ENCODE peak calls at places on chromosomes 11 and 22, in four cellular contexts. K, S, J and X are unnamed samples.

GRCh38 chr11:10709299-10710086 is 15.9 kb upstream of the IRAG1 start:
- DNase-seq in K (no peak), S (no peak), J (no peak), X (no peak)

GRCh38 chr11:12695221-12695794 is 21.1 kb downstream of the TEAD1 start:
- DNase-seq in K (no peak), S (no peak), J (no peak), X (no peak)

GRCh38 chr22:23065069-23065451 is 5.3 kb upstream of the GNAZ start:
- DNase-seq in K (no peak), S (no peak), J (no peak), X (no peak)

GRCh38 chr11:114060402-114061052 is 1.0 kb downstream of the ZBTB16 start:
- DNase-seq in K (peak), S (no peak), J (no peak), X (no peak)

GRCh38 chr22:50447576-50448551 is 27.0 kb downstream of the SBF1 start:
- DNase-seq in K (no peak), S (no peak), J (no peak), X (no peak)

GRCh38 chr11:67605231-67606011 is 1.3 kb upstream of the NDUFV1 start:
- DNase-seq in K (no peak), S (no peak), J (no peak), X (no peak)

GRCh38 chr22:49521787-49522224 is 305.9 kb downstream of the BRD1 start:
- DNase-seq in K (no peak), S (no peak), J (no peak), X (no peak)

GRCh38 chr11:3145206-3145520 is 19.9 kb downstream of the OSBPL5 start:
- DNase-seq in K (no peak), S (no peak), J (no peak), X (no peak)

GRCh38 chr11:29511394-29511793 is 505.4 kb downstream of the KCNA4 start:
- DNase-seq in K (no peak), S (no peak), J (no peak), X (no peak)

GRCh38 chr11:34653851-34654490 is 33.1 kb downstream of the EHF start:
- DNase-seq in K (no peak), S (no peak), J (peak), X (no peak)

GRCh38 chr11:64180871-64181270 is 5.1 kb upstream of the STIP1 start:
- DNase-seq in K (no peak), S (no peak), J (no peak), X (no peak)

GRCh38 chr11:12085371-12086251 is 24.8 kb upstream of the MICAL2 start:
- DNase-seq in K (no peak), S (no peak), J (no peak), X (no peak)

GRCh38 chr11:14179126-14179820 is 179.7 kb downstream of the RRAS2 start:
- DNase-seq in K (no peak), S (no peak), J (peak), X (no peak)

GRCh38 chr22:19963863-19964642 is 22.4 kb upstream of the TXNRD2 start:
- DNase-seq in K (no peak), S (no peak), J (no peak), X (no peak)

GRCh38 chr11:34316347-34317037 is 41.3 kb downstream of the ABTB2 start:
- DNase-seq in K (no peak), S (no peak), J (no peak), X (no peak)

GRCh38 chr11:70569173-70569890 is 171.0 kb downstream of the CTTN start:
- DNase-seq in K (no peak), S (no peak), J (no peak), X (no peak)

GRCh38 chr11:67318239-67318555 is 14.9 kb downstream of the SSH3 start:
- DNase-seq in K (no peak), S (no peak), J (no peak), X (no peak)

GRCh38 chr11:117328414-117329010 is 858 bp downstream of the CEP164 start:
- DNase-seq in K (no peak), S (peak), J (no peak), X (no peak)

GRCh38 chr22:36021649-36022048 is 7.0 kb downstream of the RBFOX2 start:
- DNase-seq in K (no peak), S (no peak), J (no peak), X (no peak)

GRCh38 chr11:132022718-132023117 is 652.3 kb downstream of the NTM start:
- DNase-seq in K (no peak), S (no peak), J (no peak), X (no peak)

GRCh38 chr11:22234743-22235142 is 41.9 kb downstream of the ANO5 start:
- DNase-seq in K (peak), S (no peak), J (no peak), X (no peak)

GRCh38 chr11:94312339-94312738 is 8.0 kb downstream of the IZUMO1R start:
- DNase-seq in K (no peak), S (no peak), J (no peak), X (no peak)

GRCh38 chr11:112279901-112280267 is 19.2 kb upstream of the PLET1 start:
- DNase-seq in K (peak), S (peak), J (no peak), X (no peak)

GRCh38 chr22:38172016-38172431 is 9.6 kb downstream of the PLA2G6 start:
- DNase-seq in K (no peak), S (no peak), J (no peak), X (no peak)

GRCh38 chr11:57001674-57002401 is 13.1 kb downstream of the OR5AK2 start:
- DNase-seq in K (peak), S (no peak), J (no peak), X (no peak)

GRCh38 chr22:34808618-34809017 is 257.3 kb upstream of the ISX start:
- DNase-seq in K (peak), S (no peak), J (no peak), X (no peak)

GRCh38 chr11:63958013-63958412 is 16.4 kb upstream of the COX8A start:
- DNase-seq in K (no peak), S (no peak), J (no peak), X (no peak)

GRCh38 chr11:35747638-35748037 is 85.1 kb downstream of the TRIM44 start:
- DNase-seq in K (peak), S (no peak), J (no peak), X (no peak)

GRCh38 chr11:71563401-71563800 is 2.0 kb upstream of the KRTAP5-10 start:
- DNase-seq in K (peak), S (peak), J (no peak), X (no peak)

GRCh38 chr11:69060005-69060404 is 11.3 kb downstream of the TPCN2 start:
- DNase-seq in K (no peak), S (no peak), J (no peak), X (no peak)

GRCh38 chr11:113549061-113549460 is 73.9 kb upstream of the DRD2 start:
- DNase-seq in K (no peak), S (no peak), J (no peak), X (no peak)

GRCh38 chr11:70297341-70297740 is 26.9 kb downstream of the PPFIA1 start:
- DNase-seq in K (no peak), S (no peak), J (no peak), X (no peak)

GRCh38 chr11:112837162-112837826 is 123.9 kb upstream of the NCAM1 start:
- DNase-seq in K (peak), S (peak), J (no peak), X (no peak)

DNA sequence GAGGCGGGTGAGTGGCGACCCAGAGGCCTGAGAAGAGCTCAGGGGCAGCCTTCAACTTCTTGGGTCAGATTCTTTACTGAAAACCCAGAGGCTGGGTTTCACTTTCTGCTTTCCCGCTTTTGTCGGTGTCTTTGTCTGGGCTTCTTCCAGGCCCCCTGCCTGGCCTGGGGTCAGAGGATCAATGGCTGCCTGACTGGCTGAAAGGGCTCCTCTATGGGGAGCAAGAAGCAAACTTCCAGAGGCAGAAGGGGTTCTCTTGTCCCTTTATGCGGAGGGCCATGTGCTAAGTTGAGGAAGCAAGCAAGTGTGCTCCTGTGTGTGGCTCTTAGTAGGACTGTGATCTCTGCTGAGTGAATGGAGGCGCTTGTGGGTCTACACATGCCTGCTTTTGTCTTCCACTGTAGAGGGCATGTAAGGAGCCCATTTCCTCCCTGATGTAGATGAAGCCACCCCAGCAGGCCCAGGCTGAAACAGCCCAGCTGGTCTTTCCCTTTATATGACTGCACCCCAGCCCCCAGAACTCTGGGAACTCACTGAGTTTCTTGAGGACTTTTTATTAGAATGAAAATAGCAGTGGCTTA is 1.0 kb upstream of the PKNOX2 start:
- DNase-seq in K (peak), S (no peak), J (no peak), X (no peak)
- H3K4me3 ChIP-seq in K (peak), S (no peak), J (no peak), X (no peak)

DNA sequence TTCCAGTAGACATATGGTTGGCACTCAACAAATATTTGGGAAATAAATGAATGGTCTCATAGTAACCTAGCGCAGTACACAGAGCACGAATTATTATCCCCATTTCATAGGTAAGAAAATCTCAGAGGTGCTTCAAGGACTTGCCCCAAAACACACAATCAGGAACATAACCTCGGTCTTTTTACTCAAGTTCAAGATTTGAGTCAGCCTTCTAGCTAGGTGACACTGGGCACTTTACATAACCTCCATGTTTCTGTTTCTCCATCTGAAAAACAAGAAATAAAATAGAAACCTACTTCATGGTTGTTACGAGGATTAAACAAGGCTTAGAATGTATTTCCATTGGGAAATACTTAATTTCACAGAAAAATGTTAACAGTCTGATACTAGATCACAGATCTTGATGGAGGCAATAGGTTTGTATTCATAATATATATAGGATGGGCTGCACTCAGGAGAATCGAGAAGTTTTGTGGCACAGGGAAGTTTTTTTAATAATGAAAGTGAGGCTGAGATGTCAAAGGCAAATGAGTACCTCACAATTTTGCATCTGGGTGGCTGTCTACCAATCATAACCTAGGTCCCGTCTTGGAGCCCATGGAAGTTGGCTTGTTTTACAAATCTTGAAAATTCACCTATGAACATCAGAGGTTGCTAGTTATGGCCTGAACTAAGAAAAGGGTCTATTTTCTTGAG is 147.4 kb upstream of the ZC3H12C start:
- DNase-seq in K (no peak), S (peak), J (no peak), X (peak)
- H3K4me3 ChIP-seq in K (no peak), S (peak), J (no peak), X (peak)

GRCh38 chr22:41563051-41563711 is 2.4 kb downstream of the CSDC2 start:
- DNase-seq in K (peak), S (no peak), J (peak), X (no peak)

GRCh38 chr22:41560095-41560487 is 719 bp upstream of the CSDC2 start:
- DNase-seq in K (no peak), S (no peak), J (no peak), X (no peak)

GRCh38 chr22:41562461-41562860 is 1.7 kb downstream of the CSDC2 start:
- DNase-seq in K (no peak), S (no peak), J (no peak), X (no peak)

GRCh38 chr22:41561335-41561734 is 525 bp downstream of the CSDC2 start:
- DNase-seq in K (peak), S (no peak), J (no peak), X (no peak)

GRCh38 chr22:41561788-41562187 is 978 bp downstream of the CSDC2 start:
- DNase-seq in K (no peak), S (no peak), J (no peak), X (no peak)
- H3K4me3 ChIP-seq in K (no peak), S (no peak), J (no peak), X (no peak)

GRCh38 chr11:65429069-65429681 is 6.6 kb downstream of the NEAT1 start:
- DNase-seq in K (peak), S (peak), J (no peak), X (no peak)

GRCh38 chr11:65427691-65428577 is 5.3 kb downstream of the NEAT1 start:
- DNase-seq in K (no peak), S (peak), J (no peak), X (no peak)

GRCh38 chr11:65426839-65427690 is 4.5 kb downstream of the NEAT1 start:
- DNase-seq in K (peak), S (peak), J (no peak), X (no peak)

GRCh38 chr11:65429724-65430405 is 7.3 kb downstream of the NEAT1 start:
- DNase-seq in K (peak), S (peak), J (no peak), X (no peak)

GRCh38 chr11:65428578-65429068 is 6.0 kb downstream of the NEAT1 start:
- DNase-seq in K (peak), S (peak), J (no peak), X (no peak)
- H3K4me3 ChIP-seq in K (no peak), S (peak), J (peak), X (peak)

DNA sequence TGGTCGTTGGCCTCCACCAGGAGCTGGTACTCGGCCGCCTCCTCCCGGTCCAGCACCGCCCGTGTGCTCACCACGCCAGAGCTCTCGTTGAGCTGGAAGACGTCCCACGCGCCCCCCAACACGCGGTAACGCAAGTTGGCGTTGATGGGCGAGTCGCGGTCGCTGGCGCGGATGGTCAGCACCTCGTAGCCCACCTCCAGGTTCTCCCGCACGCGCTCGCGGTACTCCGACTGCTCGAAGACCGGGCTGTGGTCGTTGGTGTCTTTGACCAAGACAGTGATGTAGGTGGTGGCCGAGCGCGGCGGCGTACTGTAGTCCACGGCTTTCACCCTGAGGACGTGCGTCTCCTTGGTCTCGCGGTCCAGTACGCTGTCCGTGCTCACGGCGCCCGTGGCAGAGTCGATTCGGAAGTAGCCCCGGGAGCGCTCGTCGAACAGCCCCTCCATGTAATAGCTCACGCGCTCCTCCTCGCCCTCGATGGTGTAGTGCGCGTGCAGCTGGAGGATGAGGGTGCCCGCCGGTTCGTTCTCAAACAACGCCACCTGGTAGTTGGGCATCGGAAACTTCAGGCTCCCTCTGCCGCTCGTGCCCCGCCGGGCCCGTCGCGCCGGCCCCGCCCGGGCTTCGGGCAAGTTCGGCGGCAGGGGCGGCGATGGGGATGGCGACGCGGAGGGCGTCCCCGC is 1.4 kb downstream of the CELSR1 start:
- DNase-seq in K (peak), S (no peak), J (no peak), X (no peak)
- H3K4me3 ChIP-seq in K (peak), S (no peak), J (no peak), X (no peak)

GRCh38 chr11:108732395-108732794 is 67.5 kb downstream of the DDX10 start:
- DNase-seq in K (peak), S (no peak), J (no peak), X (no peak)

GRCh38 chr11:108733479-108734116 is 68.7 kb downstream of the DDX10 start:
- DNase-seq in K (peak), S (peak), J (peak), X (peak)

DNA sequence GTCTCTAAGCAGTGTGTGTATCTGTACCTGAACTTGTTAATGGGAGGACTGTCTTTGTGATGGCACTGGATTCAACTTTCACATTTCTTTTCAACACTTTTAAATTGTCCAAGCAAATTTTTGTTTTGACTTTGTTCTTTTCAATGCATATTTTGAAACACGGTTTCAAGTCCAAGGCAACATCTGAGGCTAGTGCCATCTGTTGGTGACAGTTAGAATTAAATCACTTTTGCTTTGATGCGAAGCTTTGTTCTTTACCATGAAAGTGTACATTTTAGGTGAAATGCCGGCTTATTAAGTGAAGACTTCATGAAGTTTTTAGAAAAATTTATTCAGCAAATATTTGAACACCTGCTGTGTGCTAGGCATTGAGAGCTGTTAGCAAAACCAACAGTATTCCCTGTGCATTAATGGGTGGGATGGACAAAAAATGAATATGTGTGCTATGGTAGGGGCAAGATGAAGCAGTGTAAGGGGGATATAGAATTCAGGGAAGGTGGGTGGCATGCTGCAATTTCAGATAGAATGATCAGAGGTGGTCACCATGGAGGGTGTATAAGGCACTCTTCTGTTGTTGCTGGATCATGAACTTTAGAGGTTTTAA is 70.2 kb downstream of the DDX10 start:
- DNase-seq in K (peak), S (peak), J (no peak), X (no peak)
- H3K4me3 ChIP-seq in K (no peak), S (no peak), J (no peak), X (no peak)

GRCh38 chr11:129695543-129696308 is 119.9 kb upstream of the TMEM45B start:
- DNase-seq in K (peak), S (peak), J (no peak), X (no peak)
- H3K4me3 ChIP-seq in K (peak), S (no peak), J (no peak), X (no peak)